ENCODE peak calls at places on chromosome 10, in nine cellular contexts. N, P, T, Z, K, F, S, D and Y are unnamed samples.

GRCh38 chr10:45404770-45405120 is 30.7 kb downstream of the ALOX5 start:
- DNase-seq in S (no peak), D (no peak), N (no peak), T (no peak), F (no peak), K (no peak), P (no peak), Z (no peak), Y (no peak)

GRCh38 chr10:75397571-75397921 is 4.0 kb downstream of the ZNF503 start:
- DNase-seq in K (no peak), P (no peak), D (no peak), Z (no peak), S (no peak), N (no peak), F (no peak), T (no peak), Y (no peak)

GRCh38 chr10:117684673-117685211 is 142.2 kb downstream of the EMX2 start:
- DNase-seq in K (no peak), N (no peak), Z (peak; percentile 53), D (peak; percentile 39), S (peak; percentile 46), T (peak; percentile 40), F (no peak), P (peak; percentile 23), Y (no peak)

GRCh38 chr10:113820507-113820906 is 33.4 kb downstream of the DCLRE1A start:
- DNase-seq in N (no peak), S (no peak), K (no peak), T (no peak), F (no peak), P (peak; percentile 19), D (no peak), Z (no peak), Y (no peak)

GRCh38 chr10:123578721-123579120 is 87.4 kb upstream of the GPR26 start:
- DNase-seq in K (no peak), N (no peak), Z (no peak), D (no peak), S (no peak), T (no peak), F (no peak), P (no peak), Y (no peak)

GRCh38 chr10:132521466-132522102 is 16.0 kb upstream of the INPP5A start:
- DNase-seq in Z (no peak), N (peak; percentile 37), T (no peak), F (peak; percentile 70), K (no peak), P (no peak), D (peak; percentile 16), S (no peak), Y (peak; percentile 12)

GRCh38 chr10:62681211-62681940 is 123.1 kb upstream of the ADO start:
- DNase-seq in S (no peak), P (no peak), T (no peak), D (peak; percentile 35), Z (no peak), N (no peak), F (peak; percentile 85), K (no peak), Y (no peak)

GRCh38 chr10:127739908-127740307 is 2.9 kb downstream of the FOXI2 start:
- DNase-seq in D (no peak), T (no peak), Z (no peak), K (no peak), F (no peak), N (no peak), P (no peak), S (no peak), Y (no peak)

GRCh38 chr10:69508738-69509340 is 57.6 kb downstream of the TSPAN15 start:
- DNase-seq in P (no peak), Z (no peak), F (peak; percentile 68), D (no peak), N (no peak), T (no peak), K (no peak), S (no peak), Y (no peak)

GRCh38 chr10:58326967-58327381 is 7.8 kb upstream of the UBE2D1 start:
- DNase-seq in N (no peak), S (peak; percentile 57), D (no peak), K (peak; percentile 42), P (no peak), F (no peak), Z (peak; percentile 28), T (no peak), Y (peak; percentile 35)

GRCh38 chr10:133456041-133456951 is 2.6 kb downstream of the SCART1 start:
- DNase-seq in Z (no peak), P (no peak), K (no peak), D (no peak), N (peak; percentile 47), S (no peak), F (no peak), T (no peak), Y (no peak)

GRCh38 chr10:126294451-126294850 is 93.8 kb downstream of the ADAM12 start:
- DNase-seq in D (no peak), Z (no peak), N (no peak), F (no peak), P (no peak), K (no peak), S (no peak), T (no peak), Y (no peak)

GRCh38 chr10:11746883-11747539 is 4.8 kb downstream of the ECHDC3 start:
- DNase-seq in N (no peak), K (no peak), P (no peak), F (peak; percentile 27), S (no peak), Z (no peak), T (no peak), D (peak; percentile 31), Y (peak; percentile 36)

GRCh38 chr10:12484945-12485805 is 135.8 kb downstream of the CAMK1D start:
- DNase-seq in F (peak; percentile 82), Z (no peak), T (peak; percentile 13), K (no peak), N (no peak), D (no peak), S (peak; percentile 54), P (peak; percentile 9), Y (no peak)

GRCh38 chr10:33413093-33413442 is 78.6 kb upstream of the NRP1 start:
- DNase-seq in S (no peak), N (no peak), P (no peak), Z (no peak), F (no peak), K (no peak), T (no peak), D (no peak), Y (no peak)

GRCh38 chr10:81502677-81503359 is 372.2 kb upstream of the NRG3 start:
- DNase-seq in K (no peak), Z (peak; percentile 32), F (peak; percentile 68), S (no peak), N (no peak), P (no peak), T (no peak), D (no peak), Y (no peak)

GRCh38 chr10:955127-955819 is 23.8 kb upstream of the LARP4B start:
- DNase-seq in S (no peak), P (no peak), K (no peak), F (no peak), Z (no peak), T (no peak), D (no peak), N (no peak), Y (no peak)

GRCh38 chr10:60623627-60624026 is 154.7 kb upstream of the CDK1 start:
- DNase-seq in S (no peak), P (no peak), T (no peak), K (no peak), Z (no peak), N (no peak), D (no peak), F (no peak), Y (no peak)

GRCh38 chr10:122018951-122019413 is 30.0 kb downstream of the TACC2 start:
- DNase-seq in Z (peak; percentile 15), T (peak; percentile 33), S (no peak), F (no peak), K (no peak), D (peak; percentile 46), N (no peak), P (no peak), Y (no peak)
- TF ChIP-seq POLR2A in Z (no peak), T (no peak), S (no peak), F (no peak), K (no peak), D (no peak), N (no peak), P (no peak), Y (no peak)

DNA sequence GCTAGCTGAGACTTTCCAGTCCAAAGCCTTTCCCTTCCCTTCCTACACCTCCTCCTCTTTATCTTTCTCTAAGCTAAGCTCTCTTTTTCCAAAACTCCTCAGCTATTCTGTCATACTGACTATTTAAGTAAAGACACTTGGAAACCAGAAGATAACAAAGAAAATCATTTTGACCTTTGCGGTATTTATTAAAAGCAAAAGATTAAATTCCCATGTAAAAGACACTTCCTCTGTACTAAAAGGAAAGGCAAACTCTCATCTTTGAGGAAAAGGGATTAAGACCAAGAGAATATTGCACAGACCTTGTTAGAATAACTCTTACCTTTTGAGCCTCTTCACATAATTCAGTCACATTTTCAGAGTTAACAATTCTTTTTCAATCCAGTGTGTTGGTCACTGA is 15.8 kb downstream of the ST8SIA6 start:
- DNase-seq in P (no peak), N (no peak), D (no peak), S (no peak), K (no peak), Z (no peak), T (no peak), F (no peak), Y (no peak)
- TF ChIP-seq POLR2A in P (no peak), N (no peak), D (no peak), S (no peak), K (no peak), Z (no peak), T (no peak), F (no peak), Y (no peak)

GRCh38 chr10:89391882-89392756 is at the start of gene IFIT1:
- DNase-seq in S (peak; percentile 42), T (peak; percentile 81), P (peak; percentile 51), Z (peak; percentile 92), F (no peak), D (peak; percentile 60), K (peak; percentile 95), N (no peak), Y (peak; percentile 82)
- TF ChIP-seq POLR2A in S (no peak), T (no peak), P (no peak), Z (peak; percentile 34), F (no peak), D (no peak), K (no peak), N (no peak), Y (peak; percentile 68)

GRCh38 chr10:104120061-104120460 is 1.9 kb upstream of the SFR1 start:
- DNase-seq in F (no peak), Z (no peak), K (no peak), T (no peak), D (no peak), S (no peak), P (no peak), N (no peak), Y (no peak)

GRCh38 chr10:104120512-104120902 is 1.5 kb upstream of the SFR1 start:
- DNase-seq in T (no peak), Z (no peak), S (no peak), K (no peak), P (no peak), N (no peak), F (no peak), D (no peak), Y (no peak)

GRCh38 chr10:104122273-104123107 is 519 bp downstream of the SFR1 start:
- DNase-seq in P (peak; percentile 30), Z (peak; percentile 48), N (no peak), D (no peak), K (peak; percentile 2), T (peak; percentile 31), S (no peak), F (no peak), Y (no peak)

GRCh38 chr10:104121485-104122272 is at the start of gene SFR1:
- DNase-seq in Z (peak; percentile 99), P (peak; percentile 96), N (peak; percentile 98), K (peak; percentile 97), F (peak; percentile 100), T (peak; percentile 99), D (peak; percentile 99), S (peak; percentile 99), Y (peak; percentile 99)

GRCh38 chr10:104120903-104121484 is 977 bp upstream of the SFR1 start:
- DNase-seq in D (peak; percentile 96), P (peak; percentile 85), T (peak; percentile 97), F (peak; percentile 93), K (peak; percentile 96), S (peak; percentile 94), Z (peak; percentile 96), N (peak; percentile 94), Y (peak; percentile 96)
- TF ChIP-seq POLR2A in D (no peak), P (no peak), T (no peak), F (no peak), K (peak; percentile 25), S (no peak), Z (no peak), N (peak; percentile 42), Y (no peak)